ENCODE peak calls at places on chromosomes 3 and 15, in four cellular contexts. Y is IMR-90, L is fibroblast of lung, R is spleen. C is an unnamed sample.

GRCh38 chr3:80519436-80519835 is 751.6 kb upstream of the ROBO1 start:
- DNase-seq in Y (no peak), L (no peak), R (no peak), C (no peak)

GRCh38 chr15:63752075-63752684 is 81.6 kb downstream of the HERC1 start:
- DNase-seq in Y (peak; percentile 65), L (peak; percentile 74), R (no peak), C (no peak)

GRCh38 chr3:38368238-38368637 is 21.7 kb downstream of the XYLB start:
- DNase-seq in Y (no peak), L (no peak), R (no peak), C (no peak)

GRCh38 chr3:49601358-49602048 is 47.2 kb downstream of the BSN start:
- DNase-seq in Y (peak; percentile 65), L (no peak), R (no peak), C (no peak)

GRCh38 chr3:140113983-140114923 is 179.3 kb downstream of the CLSTN2 start:
- DNase-seq in Y (no peak), L (no peak), R (no peak), C (no peak)

GRCh38 chr15:85530079-85530478 is 149.7 kb downstream of the AKAP13 start:
- DNase-seq in Y (no peak), L (no peak), R (no peak), C (no peak)

GRCh38 chr15:26729581-26729980 is 43.3 kb downstream of the GABRB3 start:
- DNase-seq in Y (no peak), L (no peak), R (no peak), C (no peak)

GRCh38 chr3:139994891-139995290 is 59.9 kb downstream of the CLSTN2 start:
- DNase-seq in Y (no peak), L (no peak), R (no peak), C (no peak)

GRCh38 chr3:98733778-98734281 is 29.3 kb upstream of the ST3GAL6 start:
- DNase-seq in Y (no peak), L (no peak), R (no peak), C (no peak)

GRCh38 chr3:18114894-18115293 is 310.2 kb downstream of the SATB1 start:
- DNase-seq in Y (no peak), L (no peak), R (no peak), C (no peak)

GRCh38 chr15:57586661-57587404 is 4.9 kb upstream of the MYZAP start:
- DNase-seq in Y (no peak), L (no peak), R (no peak), C (peak; percentile 83)

GRCh38 chr3:109772520-109772919 is 435.2 kb upstream of the DPPA4 start:
- DNase-seq in Y (no peak), L (peak; percentile 11), R (no peak), C (no peak)

GRCh38 chr3:28859897-28860296 is 421.0 kb upstream of the RBMS3 start:
- DNase-seq in Y (no peak), L (no peak), R (no peak), C (no peak)

GRCh38 chr3:128497305-128498126 is 4.5 kb upstream of the GATA2 start:
- DNase-seq in Y (no peak), L (no peak), R (peak; percentile 86), C (peak; percentile 96)
- H3K27me3 ChIP-seq in Y (peaks cover 34% of the 10 kb centered on the region), L (peaks cover 39% of the 10 kb centered on the region), R (peaks cover 11% of the 10 kb centered on the region), C (peaks cover 50% of the 10 kb centered on the region)

GRCh38 chr3:194750409-194750808 is 64.7 kb downstream of the FAM43A start:
- DNase-seq in Y (no peak), L (no peak), R (no peak), C (no peak)

GRCh38 chr3:194745427-194746184 is 59.9 kb downstream of the FAM43A start:
- DNase-seq in Y (no peak), L (no peak), R (no peak), C (no peak)

GRCh38 chr3:194749631-194750271 is 64.1 kb downstream of the FAM43A start:
- DNase-seq in Y (no peak), L (no peak), R (no peak), C (no peak)

GRCh38 chr3:194754091-194754490 is 68.4 kb downstream of the FAM43A start:
- DNase-seq in Y (no peak), L (no peak), R (no peak), C (no peak)

GRCh38 chr3:194748229-194748628 is 62.5 kb downstream of the FAM43A start:
- DNase-seq in Y (no peak), L (no peak), R (no peak), C (no peak)
- H3K27me3 ChIP-seq in Y (peaks cover 55% of the 10 kb centered on the region), L (no peaks in the 10 kb centered on the region), R (no peaks in the 10 kb centered on the region), C (peaks cover 30% of the 10 kb centered on the region)

GRCh38 chr3:53845103-53845880 is 927 bp downstream of the CHDH start:
- DNase-seq in Y (peak; percentile 13), L (peak; percentile 39), R (no peak), C (peak; percentile 93)
- H3K27me3 ChIP-seq in Y (peaks cover 58% of the 10 kb centered on the region), L (peaks cover 35% of the 10 kb centered on the region), R (peaks cover 37% of the 10 kb centered on the region), C (peaks cover 38% of the 10 kb centered on the region)

GRCh38 chr3:62368705-62369475 is 4.5 kb downstream of the FEZF2 start:
- DNase-seq in Y (no peak), L (no peak), R (no peak), C (peak; percentile 73)
- H3K27me3 ChIP-seq in Y (peaks cover 80% of the 10 kb centered on the region), L (peaks cover 79% of the 10 kb centered on the region), R (peaks cover 78% of the 10 kb centered on the region), C (peaks cover 93% of the 10 kb centered on the region)

DNA sequence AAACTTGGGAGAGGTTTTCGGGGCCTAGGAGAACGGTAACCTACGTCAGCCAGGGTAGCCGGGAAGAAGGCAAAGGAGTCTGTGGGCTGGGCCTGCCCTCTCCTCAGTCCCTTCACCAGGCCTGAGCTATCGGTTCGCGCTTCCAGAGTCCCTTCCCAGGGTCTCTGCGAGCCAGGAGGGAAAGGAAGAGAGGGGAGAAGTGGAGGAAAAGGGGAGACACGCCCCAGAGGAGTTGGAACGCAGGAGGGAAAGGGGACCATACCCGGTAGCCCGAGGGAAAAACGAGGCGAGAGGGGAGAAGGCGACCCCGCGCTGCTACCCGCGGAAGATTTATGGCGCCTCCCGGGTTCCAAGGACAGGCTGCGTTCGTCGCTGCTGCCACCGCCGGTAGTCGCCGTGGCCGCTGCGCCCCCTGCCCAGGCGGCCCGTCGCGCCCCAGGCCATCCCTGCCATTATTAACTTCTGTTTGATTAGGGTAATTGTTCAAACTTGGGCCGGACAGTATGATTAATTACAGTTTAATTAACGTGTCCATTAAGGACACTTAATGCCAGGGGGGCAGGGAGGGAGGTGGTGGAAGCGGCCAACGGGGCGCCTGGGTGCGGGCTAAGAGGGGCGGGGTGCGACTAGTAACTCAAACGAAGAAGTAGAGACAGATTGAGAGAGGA is 3.4 kb upstream of the SKOR1 start:
- DNase-seq in Y (no peak), L (no peak), R (peak; percentile 42), C (no peak)
- H3K27me3 ChIP-seq in Y (peaks cover 90% of the 10 kb centered on the region), L (peaks cover 83% of the 10 kb centered on the region), R (peaks cover 84% of the 10 kb centered on the region), C (peaks cover 93% of the 10 kb centered on the region)